ENCODE peak calls at places on chromosomes 12 and 14, in five cellular contexts. K is NCI-H1105 treated with DMSO at 0.1 percent for 48 hours, J is GM23338, A is IMR-90, H is M059J. B is an unnamed sample.

GRCh38 chr12:52235822-52236291 is 2.8 kb downstream of the KRT7 start:
- DNase-seq in K (no peak), J (no peak), A (no peak), H (peak), B (no peak)

GRCh38 chr14:56555921-56556570 is 23.6 kb upstream of the TMEM260 start:
- DNase-seq in K (peak), J (peak), A (peak), H (peak), B (peak)

GRCh38 chr12:123106640-123107359 is 44.1 kb downstream of the PITPNM2 start:
- DNase-seq in K (no peak), J (no peak), A (no peak), H (peak), B (no peak)

GRCh38 chr14:71050227-71050823 is 143.1 kb downstream of the PCNX1 start:
- DNase-seq in K (no peak), J (peak), A (peak), H (peak), B (peak)

GRCh38 chr14:73718742-73719251 is 4.6 kb upstream of the PNMA1 start:
- DNase-seq in K (no peak), J (peak), A (no peak), H (no peak), B (no peak)

GRCh38 chr12:130484221-130484620 is 146.5 kb downstream of the PIWIL1 start:
- DNase-seq in K (no peak), J (no peak), A (no peak), H (no peak), B (no peak)

GRCh38 chr12:132393245-132393795 is 63.9 kb upstream of the GALNT9 start:
- DNase-seq in K (no peak), J (no peak), A (no peak), H (peak), B (no peak)

GRCh38 chr14:50363734-50364113 is 33.0 kb downstream of the CDKL1 start:
- DNase-seq in K (no peak), J (no peak), A (peak), H (peak), B (no peak)

GRCh38 chr14:89324501-89325298 is 92.3 kb downstream of the FOXN3 start:
- DNase-seq in K (no peak), J (no peak), A (no peak), H (no peak), B (no peak)

GRCh38 chr14:75202671-75203070 is 26.3 kb upstream of the TMED10 start:
- DNase-seq in K (no peak), J (no peak), A (no peak), H (no peak), B (no peak)

GRCh38 chr12:32512910-32513309 is 113.6 kb downstream of the FGD4 start:
- DNase-seq in K (no peak), J (no peak), A (no peak), H (no peak), B (no peak)

GRCh38 chr14:101716956-101717662 is 44.4 kb upstream of the PPP2R5C start:
- DNase-seq in K (no peak), J (no peak), A (no peak), H (peak), B (no peak)

GRCh38 chr12:132488127-132489077 is 1.5 kb upstream of the FBRSL1 start:
- DNase-seq in K (no peak), J (no peak), A (no peak), H (no peak), B (no peak)

GRCh38 chr12:68794653-68795253 is 13.2 kb upstream of the MDM2 start:
- DNase-seq in K (no peak), J (no peak), A (peak), H (peak), B (peak)

GRCh38 chr12:89833337-89834252 is 125.0 kb upstream of the ATP2B1 start:
- DNase-seq in K (no peak), J (no peak), A (peak), H (no peak), B (no peak)